ENCODE peak calls at places on chromosome 21, in six cellular contexts. G, U, Y, C, B and O are unnamed samples.

GRCh38 chr21:36104306-36105300 is 30.3 kb upstream of the CBR3 start:
- DNase-seq in C (peak), B (no peak), G (peak), Y (peak), U (peak), O (no peak)

GRCh38 chr21:36858320-36858957 is 108.0 kb downstream of the HLCS start:
- DNase-seq in U (no peak), C (no peak), G (no peak), B (no peak), Y (no peak), O (no peak)

GRCh38 chr21:38472709-38473108 is 25.6 kb downstream of the ERG start:
- DNase-seq in U (no peak), Y (no peak), G (no peak), C (no peak), B (peak), O (no peak)

GRCh38 chr21:37071561-37072238 is 1.2 kb downstream of the PIGP start:
- DNase-seq in G (peak), Y (peak), C (peak), B (no peak), U (peak), O (peak)

GRCh38 chr21:38955495-38955894 is 149.8 kb downstream of the ETS2 start:
- DNase-seq in C (peak), U (peak), Y (peak), B (no peak), G (no peak), O (no peak)

GRCh38 chr21:36297938-36298572 is 21.9 kb upstream of the MORC3 start:
- DNase-seq in G (no peak), Y (peak), C (no peak), B (peak), U (no peak), O (peak)

GRCh38 chr21:37263827-37264226 is 3.3 kb downstream of the VPS26C start:
- DNase-seq in G (no peak), U (no peak), B (no peak), Y (no peak), C (no peak), O (no peak)

GRCh38 chr21:38958940-38959685 is 153.4 kb downstream of the ETS2 start:
- DNase-seq in U (peak), Y (peak), B (no peak), C (no peak), G (no peak), O (no peak)

GRCh38 chr21:31558839-31559367 is 100.6 kb upstream of the SOD1 start:
- DNase-seq in B (peak), U (peak), Y (peak), C (peak), G (peak), O (peak)

GRCh38 chr21:14752006-14752909 is 206.1 kb upstream of the SAMSN1 start:
- DNase-seq in U (no peak), C (no peak), Y (no peak), B (no peak), G (no peak), O (no peak)

GRCh38 chr21:25837545-25838263 is 102.9 kb downstream of the GABPA start:
- DNase-seq in U (peak), C (no peak), Y (peak), B (no peak), G (no peak), O (no peak)

GRCh38 chr21:38236232-38236631 is 20.6 kb upstream of the KCNJ15 start:
- DNase-seq in G (no peak), C (no peak), U (no peak), B (no peak), Y (peak), O (no peak)

GRCh38 chr21:28975401-28975800 is 17.3 kb downstream of the LTN1 start:
- DNase-seq in C (no peak), U (peak), B (no peak), G (no peak), Y (peak), O (no peak)

GRCh38 chr21:31108969-31109368 is 70.7 kb upstream of the KRTAP19-8 start:
- DNase-seq in C (no peak), Y (no peak), G (no peak), B (no peak), U (peak), O (no peak)

GRCh38 chr21:16196521-16197208 is 466.9 kb downstream of the USP25 start:
- DNase-seq in B (no peak), C (no peak), G (no peak), U (peak), Y (peak), O (no peak)

GRCh38 chr21:42833859-42834729 is 45.2 kb downstream of the WDR4 start:
- DNase-seq in U (no peak), B (no peak), C (no peak), G (no peak), Y (no peak), O (no peak)

DNA sequence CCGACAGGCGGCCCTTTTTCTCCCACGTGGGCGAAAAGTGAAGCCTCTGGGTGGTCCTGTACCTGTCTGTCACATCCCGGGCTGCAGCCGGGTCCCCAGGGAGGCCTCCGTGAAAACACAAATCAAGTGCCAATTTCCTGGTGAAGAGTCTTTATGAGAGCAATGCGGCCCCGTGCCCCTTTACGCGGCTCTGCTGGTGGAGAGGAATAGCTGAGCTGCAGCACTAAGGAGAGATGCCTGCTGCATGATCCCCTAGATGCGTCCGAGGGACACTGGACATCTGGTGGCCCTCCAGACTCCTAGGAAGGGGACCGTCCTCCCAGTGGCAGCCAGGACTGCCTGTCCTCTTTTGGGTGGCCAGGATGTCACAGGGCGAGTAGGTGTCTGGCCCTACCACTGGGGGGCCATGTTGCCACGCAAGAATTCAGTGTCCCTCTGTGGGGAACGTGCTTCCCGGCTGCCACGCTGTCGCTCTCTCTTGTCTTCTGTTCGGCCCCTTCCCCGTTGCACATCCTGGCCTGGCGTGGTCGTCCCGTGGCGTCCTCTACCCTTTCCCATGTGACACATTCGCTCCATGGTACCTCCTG is 38.7 kb downstream of the COL18A1 start:
- DNase-seq in Y (no peak), U (no peak), C (no peak), G (peak), B (peak), O (no peak)
- TF ChIP-seq CTCF in Y (peak), U (no peak), C (no peak), G (no peak), B (no peak), O (peak)

DNA sequence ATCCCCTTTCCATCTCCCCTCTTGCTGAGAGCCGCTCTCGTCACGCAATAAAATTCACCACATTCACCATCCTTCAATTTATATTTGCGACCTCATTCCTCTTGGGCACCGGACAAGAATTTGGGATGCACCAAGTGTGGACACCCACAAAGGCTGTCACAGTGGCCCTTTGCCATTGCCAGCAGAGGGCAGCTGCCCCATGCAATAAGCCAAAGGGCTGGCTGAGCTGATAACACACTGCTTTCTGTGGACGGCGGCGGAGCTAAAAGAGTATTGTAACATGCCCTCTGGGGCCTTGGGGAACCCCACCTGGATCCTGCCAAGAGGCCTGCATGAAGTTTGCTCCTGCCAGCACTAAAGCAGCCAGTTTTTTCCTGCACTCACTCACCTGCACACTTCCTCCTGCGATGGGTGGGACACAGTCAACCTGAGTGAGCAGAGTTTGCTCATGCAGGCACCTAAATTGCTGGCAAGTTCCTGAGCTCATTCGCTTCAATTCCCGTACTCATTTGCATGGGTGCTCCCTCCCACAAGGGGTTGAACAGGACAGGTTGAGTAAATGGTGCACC is 792.3 kb upstream of the ADAMTS5 start:
- DNase-seq in B (peak), U (no peak), Y (no peak), C (peak), G (no peak), O (no peak)
- TF ChIP-seq CTCF in B (no peak), U (peak), Y (peak), C (peak), G (no peak), O (peak)

DNA sequence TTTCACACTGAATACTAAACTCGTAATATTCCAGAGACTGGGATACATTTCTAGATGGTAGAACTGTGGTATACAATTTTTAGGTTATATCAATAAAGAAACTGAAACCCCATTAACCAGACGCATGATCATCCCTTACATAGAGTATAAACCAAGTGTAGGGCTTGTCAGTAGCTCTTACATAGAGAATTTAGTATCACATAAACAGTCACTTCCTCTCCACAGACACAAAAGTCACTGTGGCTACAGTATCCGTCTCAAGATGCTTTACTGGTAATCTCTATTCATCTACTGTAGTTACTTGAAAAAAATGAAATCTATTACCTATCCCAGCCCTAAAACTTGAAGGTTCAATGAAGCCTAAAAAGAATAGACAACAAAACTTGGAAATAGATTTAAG is 252.3 kb upstream of the TMPRSS15 start:
- DNase-seq in Y (no peak), C (no peak), G (no peak), B (no peak), U (no peak), O (no peak)
- TF ChIP-seq CTCF in Y (no peak), C (no peak), G (no peak), B (no peak), U (no peak), O (no peak)

DNA sequence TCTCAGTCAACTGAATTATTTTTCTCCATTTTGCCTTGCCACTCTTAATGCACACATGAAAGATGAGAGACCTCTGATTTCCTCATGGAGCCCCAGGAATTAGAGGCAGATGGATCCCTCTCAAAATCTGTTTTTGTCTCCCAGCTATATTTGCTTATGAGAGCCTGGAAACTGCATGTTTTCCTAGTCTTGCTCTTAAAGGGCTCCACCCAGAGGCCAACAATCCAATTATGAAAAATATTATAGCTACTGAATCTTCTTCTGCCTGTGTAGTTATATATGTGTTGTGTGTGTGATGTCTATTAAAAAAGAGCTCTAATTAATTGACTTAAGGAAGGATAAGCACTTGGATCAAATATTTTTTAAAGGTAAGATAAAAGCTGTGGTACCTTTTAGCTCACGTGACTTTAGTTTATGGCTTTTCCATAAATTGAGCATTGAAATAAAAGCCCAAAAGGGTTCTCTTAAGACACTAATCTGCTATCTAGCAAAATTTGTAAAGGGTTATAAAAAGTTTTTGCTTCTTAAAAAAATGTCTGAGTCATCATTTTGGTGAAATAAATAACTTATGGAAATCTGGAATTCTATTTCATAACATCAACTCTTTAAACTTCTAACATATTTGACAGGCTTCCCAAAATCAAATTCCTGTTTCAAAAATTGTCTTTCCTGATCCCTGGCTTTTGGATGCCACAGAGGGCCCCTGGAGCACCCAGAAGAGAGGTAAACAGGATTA is 31.2 kb upstream of the TSPEAR start:
- DNase-seq in Y (peak), G (no peak), U (peak), B (no peak), C (no peak), O (no peak)
- TF ChIP-seq CTCF in Y (peak), G (no peak), U (peak), B (no peak), C (peak), O (peak)

GRCh38 chr21:32925098-32925497 is 100.6 kb upstream of the OLIG2 start:
- DNase-seq in C (no peak), G (no peak), U (no peak), Y (no peak), B (no peak), O (no peak)

GRCh38 chr21:32929633-32930038 is 96.1 kb upstream of the OLIG2 start:
- DNase-seq in B (no peak), U (no peak), C (no peak), Y (no peak), G (no peak), O (peak)

GRCh38 chr21:32934829-32935228 is 90.9 kb upstream of the OLIG2 start:
- DNase-seq in Y (no peak), U (no peak), B (no peak), G (no peak), C (no peak), O (no peak)

GRCh38 chr21:32930673-32931072 is 95.1 kb upstream of the OLIG2 start:
- DNase-seq in B (no peak), Y (no peak), C (no peak), G (no peak), U (peak), O (no peak)
- TF ChIP-seq CTCF in B (no peak), Y (no peak), C (no peak), G (no peak), U (no peak), O (no peak)